ENCODE peak calls at places on chromosomes 4 and X, in eight cellular contexts. One of them, this sample, is unnamed.

GRCh38 chrX:45761920-45762319 is 561.2 kb upstream of the DIPK2B start:
- DNase-seq in heart left ventricle: no peak
- DNase-seq in CD4-positive, alpha-beta T cell: no peak
- DNase-seq in effector memory CD4-positive, alpha-beta T cell: no peak
- DNase-seq in mammary epithelial cell: no peak
- DNase-seq in left lung: no peak
- DNase-seq in PC-9: no peak
- DNase-seq in tibial artery: no peak
- DNase-seq in this sample: no peak

GRCh38 chr4:7802093-7802726 is 137.5 kb downstream of the AFAP1 start:
- DNase-seq in mammary epithelial cell: peak; percentile 60
- DNase-seq in tibial artery: peak; percentile 82
- DNase-seq in effector memory CD4-positive, alpha-beta T cell: peak; percentile 34
- DNase-seq in PC-9: peak; percentile 51
- DNase-seq in CD4-positive, alpha-beta T cell: peak; percentile 75
- DNase-seq in left lung: peak; percentile 72
- DNase-seq in heart left ventricle: no peak
- DNase-seq in this sample: peak; percentile 86

GRCh38 chr4:3420956-3421355 is 20.8 kb upstream of the HGFAC start:
- DNase-seq in CD4-positive, alpha-beta T cell: no peak
- DNase-seq in heart left ventricle: peak; percentile 30
- DNase-seq in mammary epithelial cell: no peak
- DNase-seq in effector memory CD4-positive, alpha-beta T cell: no peak
- DNase-seq in left lung: no peak
- DNase-seq in tibial artery: no peak
- DNase-seq in PC-9: no peak
- DNase-seq in this sample: peak; percentile 30

GRCh38 chr4:145481164-145481941 is at the start of gene SMAD1:
- DNase-seq in mammary epithelial cell: peak; percentile 87
- DNase-seq in tibial artery: peak; percentile 86
- DNase-seq in effector memory CD4-positive, alpha-beta T cell: no peak
- DNase-seq in CD4-positive, alpha-beta T cell: no peak
- DNase-seq in left lung: peak; percentile 82
- DNase-seq in PC-9: peak; percentile 38
- DNase-seq in heart left ventricle: peak; percentile 91
- DNase-seq in this sample: peak; percentile 88

GRCh38 chr4:2280531-2281300 is 18.8 kb upstream of the MXD4 start:
- DNase-seq in left lung: no peak
- DNase-seq in mammary epithelial cell: no peak
- DNase-seq in CD4-positive, alpha-beta T cell: no peak
- DNase-seq in effector memory CD4-positive, alpha-beta T cell: no peak
- DNase-seq in PC-9: no peak
- DNase-seq in tibial artery: no peak
- DNase-seq in heart left ventricle: peak; percentile 24
- DNase-seq in this sample: no peak

GRCh38 chrX:108671526-108671925 is 64.8 kb downstream of the IRS4 start:
- DNase-seq in effector memory CD4-positive, alpha-beta T cell: no peak
- DNase-seq in heart left ventricle: no peak
- DNase-seq in tibial artery: no peak
- DNase-seq in mammary epithelial cell: no peak
- DNase-seq in PC-9: no peak
- DNase-seq in left lung: no peak
- DNase-seq in CD4-positive, alpha-beta T cell: no peak
- DNase-seq in this sample: no peak

GRCh38 chrX:6024204-6024603 is 204.5 kb downstream of the NLGN4X start:
- DNase-seq in tibial artery: no peak
- DNase-seq in heart left ventricle: no peak
- DNase-seq in CD4-positive, alpha-beta T cell: no peak
- DNase-seq in left lung: no peak
- DNase-seq in mammary epithelial cell: peak; percentile 79
- DNase-seq in effector memory CD4-positive, alpha-beta T cell: no peak
- DNase-seq in PC-9: peak; percentile 68
- DNase-seq in this sample: no peak

GRCh38 chrX:120213438-120214265 is 37.0 kb upstream of the ZBTB33 start:
- DNase-seq in left lung: no peak
- DNase-seq in effector memory CD4-positive, alpha-beta T cell: peak; percentile 2
- DNase-seq in tibial artery: peak; percentile 21
- DNase-seq in PC-9: peak; percentile 38
- DNase-seq in heart left ventricle: no peak
- DNase-seq in mammary epithelial cell: peak; percentile 55
- DNase-seq in CD4-positive, alpha-beta T cell: peak; percentile 39
- DNase-seq in this sample: no peak

GRCh38 chrX:68834371-68835103 is 5.7 kb downstream of the EFNB1 start:
- DNase-seq in mammary epithelial cell: no peak
- DNase-seq in effector memory CD4-positive, alpha-beta T cell: no peak
- DNase-seq in left lung: no peak
- DNase-seq in CD4-positive, alpha-beta T cell: no peak
- DNase-seq in tibial artery: no peak
- DNase-seq in heart left ventricle: no peak
- DNase-seq in PC-9: no peak
- DNase-seq in this sample: no peak

GRCh38 chr4:173503330-173504180 is 26.5 kb downstream of the HAND2 start:
- DNase-seq in left lung: no peak
- DNase-seq in PC-9: no peak
- DNase-seq in tibial artery: no peak
- DNase-seq in heart left ventricle: no peak
- DNase-seq in mammary epithelial cell: no peak
- DNase-seq in effector memory CD4-positive, alpha-beta T cell: no peak
- DNase-seq in CD4-positive, alpha-beta T cell: no peak
- DNase-seq in this sample: no peak

GRCh38 chr4:147640331-147640730 is 23.1 kb downstream of the TMEM184C start:
- DNase-seq in tibial artery: no peak
- DNase-seq in CD4-positive, alpha-beta T cell: no peak
- DNase-seq in mammary epithelial cell: no peak
- DNase-seq in effector memory CD4-positive, alpha-beta T cell: no peak
- DNase-seq in left lung: no peak
- DNase-seq in PC-9: no peak
- DNase-seq in heart left ventricle: no peak
- DNase-seq in this sample: no peak

GRCh38 chr4:179145746-179146530 is 1703.7 kb upstream of the AGA start:
- DNase-seq in PC-9: no peak
- DNase-seq in heart left ventricle: no peak
- DNase-seq in tibial artery: no peak
- DNase-seq in left lung: no peak
- DNase-seq in effector memory CD4-positive, alpha-beta T cell: no peak
- DNase-seq in CD4-positive, alpha-beta T cell: no peak
- DNase-seq in mammary epithelial cell: no peak
- DNase-seq in this sample: no peak

GRCh38 chr4:45363931-45364330 is 637.6 kb upstream of the GNPDA2 start:
- DNase-seq in mammary epithelial cell: peak; percentile 2
- DNase-seq in left lung: no peak
- DNase-seq in effector memory CD4-positive, alpha-beta T cell: no peak
- DNase-seq in CD4-positive, alpha-beta T cell: no peak
- DNase-seq in PC-9: no peak
- DNase-seq in heart left ventricle: no peak
- DNase-seq in tibial artery: no peak
- DNase-seq in this sample: no peak

GRCh38 chr4:45358573-45359506 is 632.5 kb upstream of the GNPDA2 start:
- DNase-seq in mammary epithelial cell: no peak
- DNase-seq in CD4-positive, alpha-beta T cell: no peak
- DNase-seq in heart left ventricle: peak; percentile 35
- DNase-seq in effector memory CD4-positive, alpha-beta T cell: no peak
- DNase-seq in PC-9: no peak
- DNase-seq in left lung: no peak
- DNase-seq in tibial artery: no peak
- DNase-seq in this sample: no peak
- H3K9me3 ChIP-seq in mammary epithelial cell: no peaks in the 10 kb centered on the region
- H3K9me3 ChIP-seq in CD4-positive, alpha-beta T cell: peaks cover 8% of the 10 kb centered on the region
- H3K9me3 ChIP-seq in heart left ventricle: no peaks in the 10 kb centered on the region
- H3K9me3 ChIP-seq in effector memory CD4-positive, alpha-beta T cell: no peaks in the 10 kb centered on the region
- H3K9me3 ChIP-seq in PC-9: no peaks in the 10 kb centered on the region
- H3K9me3 ChIP-seq in left lung: peaks cover 4% of the 10 kb centered on the region
- H3K9me3 ChIP-seq in tibial artery: peaks cover 3% of the 10 kb centered on the region
- H3K9me3 ChIP-seq in this sample: no peaks in the 10 kb centered on the region

GRCh38 chr4:42672359-42673083 is 15.6 kb upstream of the ATP8A1 start:
- DNase-seq in heart left ventricle: no peak
- DNase-seq in tibial artery: no peak
- DNase-seq in left lung: no peak
- DNase-seq in CD4-positive, alpha-beta T cell: no peak
- DNase-seq in PC-9: no peak
- DNase-seq in effector memory CD4-positive, alpha-beta T cell: no peak
- DNase-seq in mammary epithelial cell: no peak
- DNase-seq in this sample: no peak

GRCh38 chr4:42673084-42673429 is 16.2 kb upstream of the ATP8A1 start:
- DNase-seq in PC-9: peak; percentile 35
- DNase-seq in effector memory CD4-positive, alpha-beta T cell: no peak
- DNase-seq in mammary epithelial cell: peak; percentile 2
- DNase-seq in tibial artery: peak; percentile 35
- DNase-seq in heart left ventricle: no peak
- DNase-seq in left lung: peak; percentile 72
- DNase-seq in CD4-positive, alpha-beta T cell: no peak
- DNase-seq in this sample: peak; percentile 27

GRCh38 chr4:42676066-42676951 is 19.4 kb upstream of the ATP8A1 start:
- DNase-seq in CD4-positive, alpha-beta T cell: no peak
- DNase-seq in heart left ventricle: no peak
- DNase-seq in PC-9: no peak
- DNase-seq in mammary epithelial cell: no peak
- DNase-seq in effector memory CD4-positive, alpha-beta T cell: no peak
- DNase-seq in left lung: no peak
- DNase-seq in tibial artery: no peak
- DNase-seq in this sample: no peak

GRCh38 chr4:42678512-42678911 is 21.6 kb upstream of the ATP8A1 start:
- DNase-seq in tibial artery: no peak
- DNase-seq in effector memory CD4-positive, alpha-beta T cell: no peak
- DNase-seq in left lung: no peak
- DNase-seq in mammary epithelial cell: no peak
- DNase-seq in CD4-positive, alpha-beta T cell: no peak
- DNase-seq in PC-9: no peak
- DNase-seq in heart left ventricle: no peak
- DNase-seq in this sample: no peak
- H3K9me3 ChIP-seq in tibial artery: no peaks in the 10 kb centered on the region
- H3K9me3 ChIP-seq in effector memory CD4-positive, alpha-beta T cell: no peaks in the 10 kb centered on the region
- H3K9me3 ChIP-seq in left lung: no peaks in the 10 kb centered on the region
- H3K9me3 ChIP-seq in mammary epithelial cell: no peaks in the 10 kb centered on the region
- H3K9me3 ChIP-seq in CD4-positive, alpha-beta T cell: no peaks in the 10 kb centered on the region
- H3K9me3 ChIP-seq in PC-9: no peaks in the 10 kb centered on the region
- H3K9me3 ChIP-seq in heart left ventricle: no peaks in the 10 kb centered on the region
- H3K9me3 ChIP-seq in this sample: no peaks in the 10 kb centered on the region

DNA sequence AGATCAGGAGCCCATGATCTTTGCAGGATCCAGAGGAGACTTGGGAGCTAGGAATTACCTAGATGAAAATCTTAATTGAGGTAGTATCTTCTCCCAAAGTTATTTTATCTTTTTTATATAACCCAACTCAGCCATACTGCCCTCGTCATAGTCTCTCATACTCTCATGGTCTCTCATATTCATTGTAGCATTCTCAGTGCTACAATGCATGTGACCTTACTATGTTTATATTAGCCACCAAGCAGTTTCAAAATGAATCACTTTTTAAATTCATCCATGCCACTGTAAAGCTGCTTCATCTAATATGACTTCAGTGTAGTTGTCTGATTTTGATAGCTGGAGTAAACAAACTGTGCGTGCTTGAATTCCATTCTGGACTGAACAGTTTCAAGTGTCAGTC is 16.9 kb downstream of the PAGE4 start:
- DNase-seq in left lung: no peak
- DNase-seq in CD4-positive, alpha-beta T cell: no peak
- DNase-seq in PC-9: no peak
- DNase-seq in effector memory CD4-positive, alpha-beta T cell: no peak
- DNase-seq in mammary epithelial cell: no peak
- DNase-seq in heart left ventricle: no peak
- DNase-seq in tibial artery: no peak
- DNase-seq in this sample: no peak
- H3K9me3 ChIP-seq in left lung: no peaks in the 10 kb centered on the region
- H3K9me3 ChIP-seq in CD4-positive, alpha-beta T cell: no peaks in the 10 kb centered on the region
- H3K9me3 ChIP-seq in PC-9: no peaks in the 10 kb centered on the region
- H3K9me3 ChIP-seq in effector memory CD4-positive, alpha-beta T cell: no peaks in the 10 kb centered on the region
- H3K9me3 ChIP-seq in mammary epithelial cell: peaks cover 11% of the 10 kb centered on the region
- H3K9me3 ChIP-seq in heart left ventricle: no peaks in the 10 kb centered on the region
- H3K9me3 ChIP-seq in tibial artery: no peaks in the 10 kb centered on the region
- H3K9me3 ChIP-seq in this sample: no peaks in the 10 kb centered on the region

GRCh38 chr4:27338530-27338929 is 477.9 kb downstream of the STIM2 start:
- DNase-seq in heart left ventricle: no peak
- DNase-seq in tibial artery: no peak
- DNase-seq in CD4-positive, alpha-beta T cell: no peak
- DNase-seq in left lung: no peak
- DNase-seq in PC-9: no peak
- DNase-seq in effector memory CD4-positive, alpha-beta T cell: no peak
- DNase-seq in mammary epithelial cell: no peak
- DNase-seq in this sample: no peak
- H3K9me3 ChIP-seq in heart left ventricle: no peaks in the 10 kb centered on the region
- H3K9me3 ChIP-seq in tibial artery: no peaks in the 10 kb centered on the region
- H3K9me3 ChIP-seq in CD4-positive, alpha-beta T cell: no peaks in the 10 kb centered on the region
- H3K9me3 ChIP-seq in left lung: peaks cover 6% of the 10 kb centered on the region
- H3K9me3 ChIP-seq in PC-9: no peaks in the 10 kb centered on the region
- H3K9me3 ChIP-seq in effector memory CD4-positive, alpha-beta T cell: no peaks in the 10 kb centered on the region
- H3K9me3 ChIP-seq in mammary epithelial cell: peaks cover 4% of the 10 kb centered on the region
- H3K9me3 ChIP-seq in this sample: peaks cover 6% of the 10 kb centered on the region

GRCh38 chrX:1506916-1507315 is 30.1 kb downstream of the P2RY8 start:
- DNase-seq in CD4-positive, alpha-beta T cell: no peak
- DNase-seq in heart left ventricle: no peak
- DNase-seq in PC-9: no peak
- DNase-seq in left lung: no peak
- DNase-seq in effector memory CD4-positive, alpha-beta T cell: no peak
- DNase-seq in tibial artery: no peak
- DNase-seq in mammary epithelial cell: no peak
- DNase-seq in this sample: no peak

GRCh38 chrX:1502241-1502640 is 34.7 kb downstream of the P2RY8 start:
- DNase-seq in CD4-positive, alpha-beta T cell: no peak
- DNase-seq in heart left ventricle: no peak
- DNase-seq in PC-9: no peak
- DNase-seq in mammary epithelial cell: no peak
- DNase-seq in tibial artery: no peak
- DNase-seq in effector memory CD4-positive, alpha-beta T cell: no peak
- DNase-seq in left lung: no peak
- DNase-seq in this sample: no peak

GRCh38 chrX:1500701-1501624 is 36.0 kb downstream of the P2RY8 start:
- DNase-seq in left lung: no peak
- DNase-seq in heart left ventricle: no peak
- DNase-seq in CD4-positive, alpha-beta T cell: no peak
- DNase-seq in PC-9: no peak
- DNase-seq in tibial artery: no peak
- DNase-seq in effector memory CD4-positive, alpha-beta T cell: no peak
- DNase-seq in mammary epithelial cell: no peak
- DNase-seq in this sample: no peak

GRCh38 chrX:1507511-1508463 is 29.2 kb downstream of the P2RY8 start:
- DNase-seq in effector memory CD4-positive, alpha-beta T cell: peak; percentile 60
- DNase-seq in PC-9: no peak
- DNase-seq in left lung: no peak
- DNase-seq in tibial artery: no peak
- DNase-seq in mammary epithelial cell: peak; percentile 15
- DNase-seq in CD4-positive, alpha-beta T cell: no peak
- DNase-seq in heart left ventricle: no peak
- DNase-seq in this sample: no peak

GRCh38 chrX:1502853-1503252 is 34.1 kb downstream of the P2RY8 start:
- DNase-seq in mammary epithelial cell: no peak
- DNase-seq in CD4-positive, alpha-beta T cell: no peak
- DNase-seq in PC-9: no peak
- DNase-seq in tibial artery: no peak
- DNase-seq in left lung: no peak
- DNase-seq in heart left ventricle: no peak
- DNase-seq in effector memory CD4-positive, alpha-beta T cell: no peak
- DNase-seq in this sample: no peak
- H3K9me3 ChIP-seq in mammary epithelial cell: peaks cover 21% of the 10 kb centered on the region
- H3K9me3 ChIP-seq in CD4-positive, alpha-beta T cell: no peaks in the 10 kb centered on the region
- H3K9me3 ChIP-seq in PC-9: no peaks in the 10 kb centered on the region
- H3K9me3 ChIP-seq in tibial artery: no peaks in the 10 kb centered on the region
- H3K9me3 ChIP-seq in left lung: no peaks in the 10 kb centered on the region
- H3K9me3 ChIP-seq in heart left ventricle: no peaks in the 10 kb centered on the region
- H3K9me3 ChIP-seq in effector memory CD4-positive, alpha-beta T cell: no peaks in the 10 kb centered on the region
- H3K9me3 ChIP-seq in this sample: no peaks in the 10 kb centered on the region

This sample was measured in psoas muscle.